ENCODE peak calls at places on chromosomes 7 and 10, in four cellular contexts. D, R, O and M are unnamed samples.

GRCh38 chr7:27419581-27420177 is 177.1 kb downstream of the EVX1 start:
- DNase-seq in O (no peak), R (no peak), D (no peak), M (no peak)

GRCh38 chr7:99041526-99041925 is 102.4 kb downstream of the SMURF1 start:
- DNase-seq in D (no peak), R (no peak), O (no peak), M (no peak)

GRCh38 chr7:1939434-1940401 is 269.6 kb downstream of the ELFN1 start:
- DNase-seq in D (peak; percentile 19), O (no peak), R (no peak), M (peak; percentile 56)

GRCh38 chr10:128912568-128913311 is 554.3 kb upstream of the MGMT start:
- DNase-seq in R (no peak), D (no peak), O (no peak), M (no peak)

GRCh38 chr10:104734408-104734807 is 93.3 kb downstream of the SORCS3 start:
- DNase-seq in D (no peak), O (no peak), R (no peak), M (no peak)

GRCh38 chr7:102306916-102307677 is 20.4 kb downstream of the SH2B2 start:
- DNase-seq in D (peak; percentile 51), O (peak; percentile 29), R (no peak), M (peak; percentile 44)

GRCh38 chr10:88115968-88116367 is 252.5 kb downstream of the PTEN start:
- DNase-seq in O (no peak), D (no peak), R (no peak), M (no peak)

GRCh38 chr10:26214004-26214403 is 2.6 kb upstream of the GAD2 start:
- DNase-seq in R (no peak), O (no peak), D (no peak), M (no peak)

GRCh38 chr10:48748573-48748972 is 63.9 kb downstream of the WDFY4 start:
- DNase-seq in R (no peak), D (no peak), O (no peak), M (no peak)

GRCh38 chr7:83014546-83014945 is 148.1 kb downstream of the PCLO start:
- DNase-seq in R (no peak), O (no peak), D (no peak), M (no peak)
- H3K4me1 ChIP-seq in R (no peaks in the 10 kb centered on the region), O (no peaks in the 10 kb centered on the region), D (no peaks in the 10 kb centered on the region), M (no peaks in the 10 kb centered on the region)

GRCh38 chr10:30028452-30029045 is 30.8 kb downstream of the JCAD start:
- DNase-seq in O (no peak), R (no peak), D (no peak), M (no peak)

GRCh38 chr10:30028006-30028441 is 31.4 kb downstream of the JCAD start:
- DNase-seq in O (peak; percentile 61), D (peak; percentile 59), R (peak; percentile 35), M (peak; percentile 42)

GRCh38 chr10:30026080-30026479 is 33.3 kb downstream of the JCAD start:
- DNase-seq in D (no peak), O (no peak), R (no peak), M (no peak)

GRCh38 chr10:30026578-30026977 is 32.8 kb downstream of the JCAD start:
- DNase-seq in D (no peak), O (no peak), R (no peak), M (no peak)

DNA sequence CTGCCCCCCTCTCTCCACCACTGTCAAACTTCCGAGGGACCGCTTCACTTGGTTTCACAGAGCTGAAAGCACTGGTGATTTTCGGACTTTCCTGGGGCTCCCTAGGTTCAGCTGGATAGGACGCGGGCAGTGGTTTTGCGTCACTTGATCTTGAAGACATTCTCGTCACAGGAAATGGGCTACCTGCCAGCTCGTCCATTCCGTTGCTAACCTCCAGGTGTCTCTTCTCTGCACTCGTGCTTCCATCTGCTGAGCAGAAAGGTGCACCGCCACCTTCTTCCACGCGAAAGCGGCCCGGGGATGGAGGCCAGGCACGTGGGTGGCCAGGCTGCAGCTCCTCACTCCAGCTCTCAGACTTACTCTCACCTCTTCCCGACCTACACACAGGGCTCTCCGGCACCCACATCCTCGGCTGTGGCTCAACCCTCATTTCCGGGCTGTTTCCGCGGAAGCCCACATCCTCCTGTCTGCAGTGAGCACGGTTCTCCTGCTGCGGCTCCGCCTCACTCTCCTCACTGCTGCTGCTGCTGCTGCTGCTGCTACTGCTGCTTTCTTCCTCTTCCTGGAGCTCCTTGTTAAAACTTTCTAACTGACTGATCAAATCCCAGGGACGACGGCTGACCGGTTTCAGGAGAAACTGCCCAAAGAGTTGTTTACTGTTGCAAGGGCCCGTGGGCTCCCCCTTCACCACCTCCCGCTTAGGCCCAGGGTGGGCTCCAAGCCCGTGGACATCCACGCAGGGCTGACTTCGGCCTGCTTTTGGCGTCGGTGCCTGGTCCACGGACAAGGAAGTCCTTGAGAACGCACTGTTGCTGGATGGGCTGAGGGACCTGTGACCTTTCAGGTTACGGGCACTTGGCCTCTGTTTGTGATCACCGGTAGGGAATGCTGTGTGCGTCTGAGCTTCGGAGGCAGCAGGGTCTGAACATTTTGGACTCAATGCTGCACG is 32.1 kb downstream of the JCAD start:
- DNase-seq in O (peak; percentile 45), R (peak; percentile 91), D (peak; percentile 38), M (peak; percentile 95)
- H3K4me3 ChIP-seq in O (no peak overlapping the region), R (peak overlapping the region; percentile 61), D (peak overlapping the region; percentile 31), M (peak overlapping the region; percentile 50)

DNA sequence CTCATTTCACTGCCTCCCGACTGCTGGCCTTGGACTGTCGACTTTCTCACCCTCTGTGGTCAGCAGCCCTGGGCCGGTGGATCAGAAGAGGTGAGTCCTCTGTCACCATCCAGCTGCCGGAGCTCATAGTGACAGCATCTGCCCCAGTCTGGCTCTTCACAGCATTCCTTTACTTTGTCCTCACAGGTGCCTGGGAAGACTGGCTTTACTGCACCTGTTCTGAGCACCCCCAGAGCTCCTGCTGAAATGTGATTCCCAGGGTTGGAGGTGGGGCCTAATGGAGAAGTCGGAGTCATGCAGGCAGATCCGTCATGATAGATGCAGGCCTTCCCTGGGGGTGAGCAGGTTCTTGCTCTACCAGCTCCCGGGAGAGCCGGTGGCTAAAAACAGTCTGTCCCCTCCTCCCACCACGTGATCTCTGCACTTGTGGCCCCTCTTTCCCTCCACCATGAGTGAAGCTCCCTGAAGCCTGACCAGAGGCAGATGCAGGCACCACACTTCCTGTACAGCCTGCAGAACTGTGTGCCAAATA is 171.5 kb downstream of the ZMYND11 start:
- DNase-seq in R (no peak), D (no peak), O (peak; percentile 66), M (no peak)
- H3K4me1 ChIP-seq in R (no peaks in the 10 kb centered on the region), D (peaks cover 11% of the 10 kb centered on the region), O (peaks cover 50% of the 10 kb centered on the region), M (no peaks in the 10 kb centered on the region)

GRCh38 chr10:15202639-15203038 is 34.1 kb upstream of the NMT2 start:
- DNase-seq in R (no peak), O (no peak), D (no peak), M (no peak)

GRCh38 chr10:15197911-15198310 is 29.4 kb upstream of the NMT2 start:
- DNase-seq in R (no peak), O (no peak), D (no peak), M (no peak)

GRCh38 chr10:15200626-15201025 is 32.1 kb upstream of the NMT2 start:
- DNase-seq in R (no peak), O (no peak), D (no peak), M (no peak)

GRCh38 chr10:15197276-15197675 is 28.8 kb upstream of the NMT2 start:
- DNase-seq in D (no peak), O (no peak), R (no peak), M (no peak)

GRCh38 chr10:15201589-15202300 is 33.3 kb upstream of the NMT2 start:
- DNase-seq in R (no peak), O (no peak), D (no peak), M (no peak)
- H3K4me3 ChIP-seq in R (no peak overlapping the region), O (no peak overlapping the region), D (no peak overlapping the region), M (no peak overlapping the region)

GRCh38 chr7:30740417-30741181 is 11.3 kb upstream of the INMT start:
- DNase-seq in D (peak; percentile 74), O (peak; percentile 84), R (peak; percentile 70), M (peak; percentile 68)

GRCh38 chr7:30743371-30744074 is 8.4 kb upstream of the INMT start:
- DNase-seq in D (peak; percentile 50), O (no peak), R (no peak), M (no peak)

GRCh38 chr7:30739691-30740090 is 12.2 kb upstream of the INMT start:
- DNase-seq in O (no peak), D (no peak), R (no peak), M (no peak)

GRCh38 chr7:30744075-30744417 is 7.9 kb upstream of the INMT start:
- DNase-seq in O (no peak), D (no peak), R (no peak), M (no peak)

DNA sequence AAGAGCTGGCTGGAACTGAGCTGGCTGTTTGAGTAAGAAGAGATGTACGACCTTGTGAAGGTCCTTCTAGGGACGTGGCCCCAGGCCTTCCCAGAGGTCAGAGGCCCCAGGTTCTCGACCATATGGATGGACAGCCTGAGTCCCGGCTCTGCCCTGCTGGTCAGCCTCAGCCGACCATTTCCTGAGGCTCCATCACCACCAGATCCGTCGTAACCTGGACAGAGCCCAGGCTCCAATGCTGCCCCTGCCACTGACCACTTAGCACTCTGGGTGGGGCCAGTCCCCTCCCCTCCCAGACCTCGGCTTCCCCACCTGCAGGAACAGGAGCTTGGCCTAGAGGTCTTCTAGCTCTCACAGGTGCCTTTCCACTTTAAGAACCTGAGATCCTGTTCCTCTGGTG is 10.6 kb upstream of the INMT start:
- DNase-seq in D (no peak), R (no peak), O (no peak), M (no peak)
- H3K4me1 ChIP-seq in D (peaks cover 15% of the 10 kb centered on the region), R (peaks cover 53% of the 10 kb centered on the region), O (no peaks in the 10 kb centered on the region), M (peaks cover 41% of the 10 kb centered on the region)